ENCODE peak calls at places on chromosomes 4 and X, in eight cellular contexts. E is H54; B is head of caudate nucleus; T is H7; W is dorsolateral prefrontal cortex; C is activated effector memory CD4-positive, alpha-beta T cell treated with anti-CD3 and anti-CD28 coated beads, Interleukin-2, amount 50 U/mL, for 16 hours; Q is GM19239; L is cardiac fibroblast. Y is an unnamed sample.

GRCh38 chrX:138067415-138067814 is 501.5 kb downstream of the ZIC3 start:
- DNase-seq in E (no peak), B (no peak), T (no peak), W (no peak), C (no peak), Q (no peak), L (no peak), Y (no peak)

GRCh38 chr4:41076481-41076880 is 137.9 kb downstream of the APBB2 start:
- DNase-seq in E (no peak), B (no peak), T (no peak), W (no peak), C (no peak), Q (no peak), L (no peak), Y (no peak)

GRCh38 chr4:145531193-145531592 is 49.5 kb downstream of the SMAD1 start:
- DNase-seq in E (no peak), B (peak), T (no peak), W (peak), C (no peak), Q (no peak), L (no peak), Y (no peak)

GRCh38 chrX:13411496-13412207 is 91.8 kb upstream of the ATXN3L start:
- DNase-seq in E (no peak), B (no peak), T (no peak), W (no peak), C (no peak), Q (no peak), L (no peak), Y (no peak)

GRCh38 chrX:19829817-19830216 is 57.6 kb downstream of the SH3KBP1 start:
- DNase-seq in E (no peak), B (no peak), T (no peak), W (no peak), C (no peak), Q (no peak), L (no peak), Y (no peak)

GRCh38 chr4:189059996-189060570 is 880.6 kb upstream of the FRG1 start:
- DNase-seq in E (no peak), B (no peak), T (no peak), W (no peak), C (no peak), Q (no peak), L (peak), Y (no peak)

GRCh38 chrX:115344885-115345653 is 55.6 kb downstream of the LUZP4 start:
- DNase-seq in E (peak), B (peak), T (peak), W (peak), C (no peak), Q (no peak), L (peak), Y (peak)

GRCh38 chr4:175656615-175657014 is 155.4 kb downstream of the GPM6A start:
- DNase-seq in E (no peak), B (no peak), T (no peak), W (no peak), C (no peak), Q (no peak), L (no peak), Y (no peak)

GRCh38 chrX:76026292-76026691 is 146.6 kb upstream of the PBDC1 start:
- DNase-seq in E (no peak), B (no peak), T (peak), W (no peak), C (no peak), Q (no peak), L (no peak), Y (no peak)

GRCh38 chr4:15920723-15921591 is 17.6 kb downstream of the FGFBP1 start:
- DNase-seq in E (peak), B (peak), T (no peak), W (peak), C (no peak), Q (no peak), L (peak), Y (peak)

GRCh38 chr4:89245459-89245858 is 62.1 kb downstream of the GPRIN3 start:
- DNase-seq in E (no peak), B (no peak), T (no peak), W (no peak), C (no peak), Q (no peak), L (no peak), Y (no peak)

GRCh38 chr4:145679520-145679919 is 426 bp upstream of the C4orf51 start:
- DNase-seq in E (peak), B (no peak), T (no peak), W (no peak), C (no peak), Q (no peak), L (peak), Y (no peak)

GRCh38 chrX:65697915-65698796 is 30.7 kb downstream of the MSN start:
- DNase-seq in E (no peak), B (no peak), T (no peak), W (no peak), C (peak), Q (peak), L (peak), Y (peak)

GRCh38 chrX:70134116-70134477 is 850 bp downstream of the IGBP1 start:
- DNase-seq in E (no peak), B (no peak), T (peak), W (no peak), C (no peak), Q (no peak), L (peak), Y (peak)

GRCh38 chr4:30962949-30963348 is 242.8 kb downstream of the PCDH7 start:
- DNase-seq in E (no peak), B (no peak), T (no peak), W (no peak), C (no peak), Q (no peak), L (peak), Y (no peak)

GRCh38 chrX:53716328-53717088 is 30.0 kb upstream of the HUWE1 start:
- DNase-seq in E (no peak), B (no peak), T (no peak), W (no peak), C (peak), Q (no peak), L (no peak), Y (no peak)

GRCh38 chr4:41693629-41694028 is 54.9 kb downstream of the PHOX2B start:
- DNase-seq in E (no peak), B (no peak), T (peak), W (no peak), C (no peak), Q (no peak), L (peak), Y (peak)

GRCh38 chr4:3470244-3471097 is 7.4 kb downstream of the DOK7 start:
- DNase-seq in E (no peak), B (no peak), T (peak), W (no peak), C (no peak), Q (no peak), L (peak), Y (no peak)

GRCh38 chrX:30513284-30513683 is 64.3 kb downstream of the TASL start:
- DNase-seq in E (no peak), B (no peak), T (peak), W (no peak), C (no peak), Q (no peak), L (peak), Y (no peak)

GRCh38 chr4:26105815-26106699 is 192.0 kb downstream of the SMIM20 start:
- DNase-seq in E (no peak), B (no peak), T (no peak), W (no peak), C (no peak), Q (no peak), L (peak), Y (peak)

GRCh38 chrX:20225488-20225833 is 41.2 kb downstream of the RPS6KA3 start:
- DNase-seq in E (no peak), B (no peak), T (no peak), W (no peak), C (no peak), Q (no peak), L (no peak), Y (no peak)

GRCh38 chr4:169283114-169283509 is 12.4 kb upstream of the SH3RF1 start:
- DNase-seq in E (peak), B (no peak), T (no peak), W (no peak), C (no peak), Q (no peak), L (peak), Y (no peak)

GRCh38 chr4:5366421-5366820 is 315.1 kb downstream of the STK32B start:
- DNase-seq in E (no peak), B (no peak), T (no peak), W (no peak), C (no peak), Q (no peak), L (peak), Y (no peak)

GRCh38 chr4:627347-627746 is 2.0 kb downstream of the PDE6B start:
- DNase-seq in E (no peak), B (no peak), T (peak), W (peak), C (peak), Q (no peak), L (no peak), Y (no peak)

GRCh38 chrX:149495573-149496071 is 9.5 kb downstream of the IDS start:
- DNase-seq in E (peak), B (no peak), T (no peak), W (no peak), C (no peak), Q (no peak), L (peak), Y (peak)

GRCh38 chr4:1512738-1513660 is 106.8 kb upstream of the NKX1-1 start:
- DNase-seq in E (no peak), B (no peak), T (peak), W (no peak), C (peak), Q (no peak), L (peak), Y (no peak)

GRCh38 chr4:7506119-7506518 is 71.4 kb upstream of the PSAPL1 start:
- DNase-seq in E (no peak), B (no peak), T (no peak), W (no peak), C (no peak), Q (no peak), L (no peak), Y (no peak)

GRCh38 chr4:148770848-148771247 is 328.6 kb upstream of the NR3C2 start:
- DNase-seq in E (no peak), B (no peak), T (no peak), W (no peak), C (no peak), Q (no peak), L (no peak), Y (no peak)